ENCODE peak calls at places on chromosomes 5 and 9, in eight cellular contexts. One of them, this sample, is unnamed.

GRCh38 chr9:89676281-89676680 is 71.5 kb downstream of the GADD45G start:
- DNase-seq in heart left ventricle: peak; percentile 89
- DNase-seq in endodermal cell: peak; percentile 36
- DNase-seq in tibial nerve: no peak
- DNase-seq in IMR-90: no peak
- DNase-seq in H9: no peak
- DNase-seq in CD4-positive, alpha-beta T cell: no peak
- DNase-seq in right cardiac atrium: peak; percentile 54
- DNase-seq in this sample: no peak

GRCh38 chr5:126852104-126852531 is 75.2 kb downstream of the LMNB1 start:
- DNase-seq in CD4-positive, alpha-beta T cell: no peak
- DNase-seq in IMR-90: peak; percentile 17
- DNase-seq in endodermal cell: no peak
- DNase-seq in right cardiac atrium: peak; percentile 49
- DNase-seq in H9: no peak
- DNase-seq in tibial nerve: no peak
- DNase-seq in heart left ventricle: no peak
- DNase-seq in this sample: no peak

GRCh38 chr5:95759634-95760033 is 28.5 kb downstream of the RHOBTB3 start:
- DNase-seq in CD4-positive, alpha-beta T cell: no peak
- DNase-seq in IMR-90: peak; percentile 64
- DNase-seq in endodermal cell: no peak
- DNase-seq in tibial nerve: no peak
- DNase-seq in heart left ventricle: no peak
- DNase-seq in H9: no peak
- DNase-seq in right cardiac atrium: no peak
- DNase-seq in this sample: no peak

GRCh38 chr5:87394407-87394806 is 18.3 kb downstream of the CCNH start:
- DNase-seq in H9: no peak
- DNase-seq in endodermal cell: no peak
- DNase-seq in tibial nerve: no peak
- DNase-seq in CD4-positive, alpha-beta T cell: no peak
- DNase-seq in right cardiac atrium: no peak
- DNase-seq in IMR-90: peak; percentile 83
- DNase-seq in heart left ventricle: no peak
- DNase-seq in this sample: no peak

GRCh38 chr9:4594545-4594944 is 67.5 kb upstream of the PLPP6 start:
- DNase-seq in right cardiac atrium: no peak
- DNase-seq in endodermal cell: no peak
- DNase-seq in heart left ventricle: no peak
- DNase-seq in IMR-90: no peak
- DNase-seq in CD4-positive, alpha-beta T cell: no peak
- DNase-seq in tibial nerve: no peak
- DNase-seq in H9: no peak
- DNase-seq in this sample: no peak

GRCh38 chr9:20662156-20662555 is 21.9 kb upstream of the FOCAD start:
- DNase-seq in right cardiac atrium: no peak
- DNase-seq in tibial nerve: no peak
- DNase-seq in IMR-90: no peak
- DNase-seq in H9: no peak
- DNase-seq in endodermal cell: peak; percentile 47
- DNase-seq in CD4-positive, alpha-beta T cell: no peak
- DNase-seq in heart left ventricle: no peak
- DNase-seq in this sample: no peak

GRCh38 chr5:154190652-154191304 is at the start of gene GALNT10:
- DNase-seq in heart left ventricle: peak; percentile 78
- DNase-seq in H9: peak; percentile 61
- DNase-seq in IMR-90: peak; percentile 66
- DNase-seq in endodermal cell: no peak
- DNase-seq in tibial nerve: no peak
- DNase-seq in right cardiac atrium: peak; percentile 74
- DNase-seq in CD4-positive, alpha-beta T cell: peak; percentile 45
- DNase-seq in this sample: peak; percentile 83

GRCh38 chr5:31023105-31023504 is 170.4 kb upstream of the CDH6 start:
- DNase-seq in heart left ventricle: no peak
- DNase-seq in right cardiac atrium: no peak
- DNase-seq in endodermal cell: no peak
- DNase-seq in H9: no peak
- DNase-seq in tibial nerve: no peak
- DNase-seq in CD4-positive, alpha-beta T cell: no peak
- DNase-seq in IMR-90: peak; percentile 90
- DNase-seq in this sample: no peak

GRCh38 chr5:180988592-180988991 is at the start of gene BTNL3:
- DNase-seq in tibial nerve: no peak
- DNase-seq in right cardiac atrium: no peak
- DNase-seq in endodermal cell: no peak
- DNase-seq in heart left ventricle: no peak
- DNase-seq in CD4-positive, alpha-beta T cell: no peak
- DNase-seq in H9: no peak
- DNase-seq in IMR-90: no peak
- DNase-seq in this sample: no peak

GRCh38 chr9:35814106-35814840 is 569 bp downstream of the HINT2 start:
- DNase-seq in H9: peak; percentile 85
- DNase-seq in heart left ventricle: peak; percentile 85
- DNase-seq in endodermal cell: peak; percentile 93
- DNase-seq in right cardiac atrium: peak; percentile 81
- DNase-seq in tibial nerve: peak; percentile 56
- DNase-seq in CD4-positive, alpha-beta T cell: no peak
- DNase-seq in IMR-90: peak; percentile 41
- DNase-seq in this sample: peak; percentile 74

GRCh38 chr5:60613826-60614225 is 86.1 kb downstream of the DEPDC1B start:
- DNase-seq in IMR-90: no peak
- DNase-seq in H9: no peak
- DNase-seq in endodermal cell: no peak
- DNase-seq in tibial nerve: no peak
- DNase-seq in right cardiac atrium: no peak
- DNase-seq in CD4-positive, alpha-beta T cell: no peak
- DNase-seq in heart left ventricle: no peak
- DNase-seq in this sample: no peak

GRCh38 chr9:129656795-129657390 is 8.6 kb upstream of the PRRX2 start:
- DNase-seq in H9: no peak
- DNase-seq in CD4-positive, alpha-beta T cell: no peak
- DNase-seq in tibial nerve: no peak
- DNase-seq in right cardiac atrium: no peak
- DNase-seq in IMR-90: peak; percentile 85
- DNase-seq in endodermal cell: no peak
- DNase-seq in heart left ventricle: no peak
- DNase-seq in this sample: no peak

GRCh38 chr5:76607353-76607871 is 15.8 kb downstream of the F2RL2 start:
- DNase-seq in heart left ventricle: no peak
- DNase-seq in IMR-90: peak; percentile 52
- DNase-seq in H9: no peak
- DNase-seq in right cardiac atrium: no peak
- DNase-seq in tibial nerve: no peak
- DNase-seq in CD4-positive, alpha-beta T cell: no peak
- DNase-seq in endodermal cell: no peak
- DNase-seq in this sample: no peak

DNA sequence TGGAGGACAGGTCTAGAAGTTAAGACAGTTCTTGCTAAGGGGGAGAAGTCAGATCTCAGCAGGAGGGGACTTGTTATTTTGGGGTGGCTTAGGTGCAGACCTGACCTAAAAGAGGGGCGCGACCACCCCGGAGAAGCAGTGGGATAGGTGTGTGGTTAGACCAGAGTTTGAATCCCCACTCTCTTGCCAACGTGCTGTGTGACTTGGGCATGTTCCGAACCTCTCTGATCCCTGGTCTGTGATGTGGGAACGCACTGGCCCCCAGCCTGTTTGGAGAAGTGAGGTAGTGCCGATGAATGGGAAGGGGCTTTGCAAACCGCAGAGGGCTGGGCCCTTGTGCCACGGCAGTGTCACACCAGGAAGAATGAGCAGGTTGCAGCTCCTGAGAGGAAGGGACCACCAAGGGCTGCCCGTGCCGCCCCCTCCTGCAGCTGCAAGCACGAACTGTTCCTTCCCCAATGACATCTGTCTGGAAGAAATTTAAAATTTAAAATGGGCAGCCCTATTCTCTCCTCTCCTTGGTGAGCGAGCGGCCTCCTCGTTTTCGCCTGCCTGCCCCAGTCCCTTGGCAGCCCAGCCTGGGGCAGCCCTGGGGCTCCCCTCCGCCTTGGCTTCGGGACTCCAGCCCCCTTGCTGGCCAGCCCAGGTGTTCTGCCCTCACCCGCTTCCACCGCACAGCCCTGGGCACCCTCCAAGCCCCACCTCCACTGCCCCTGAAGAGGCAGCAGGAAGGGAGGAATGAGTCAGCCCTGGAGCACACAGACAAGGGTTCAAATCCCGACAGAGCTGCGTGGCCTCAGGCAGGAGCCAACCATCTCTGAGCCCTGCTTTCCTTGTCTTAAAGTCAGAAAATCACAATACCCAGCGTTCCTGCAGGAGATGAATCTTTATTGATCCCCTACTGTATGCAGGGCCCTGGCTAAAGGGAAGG is 1.6 kb downstream of the FIBCD1 start:
- DNase-seq in right cardiac atrium: no peak
- DNase-seq in H9: no peak
- DNase-seq in IMR-90: no peak
- DNase-seq in heart left ventricle: no peak
- DNase-seq in CD4-positive, alpha-beta T cell: no peak
- DNase-seq in tibial nerve: no peak
- DNase-seq in endodermal cell: peak; percentile 49
- DNase-seq in this sample: no peak
- H3K27me3 ChIP-seq in right cardiac atrium: no peaks in the 10 kb centered on the region
- H3K27me3 ChIP-seq in H9: peaks cover 13% of the 10 kb centered on the region
- H3K27me3 ChIP-seq in IMR-90: peaks cover 23% of the 10 kb centered on the region
- H3K27me3 ChIP-seq in heart left ventricle: peaks cover 56% of the 10 kb centered on the region
- H3K27me3 ChIP-seq in CD4-positive, alpha-beta T cell: peaks cover 80% of the 10 kb centered on the region
- H3K27me3 ChIP-seq in tibial nerve: peaks cover 95% of the 10 kb centered on the region
- H3K27me3 ChIP-seq in endodermal cell: peaks cover 56% of the 10 kb centered on the region
- H3K27me3 ChIP-seq in this sample: peaks cover 11% of the 10 kb centered on the region

GRCh38 chr9:125884196-125884595 is 137.0 kb downstream of the PBX3 start:
- DNase-seq in tibial nerve: no peak
- DNase-seq in endodermal cell: no peak
- DNase-seq in right cardiac atrium: no peak
- DNase-seq in CD4-positive, alpha-beta T cell: no peak
- DNase-seq in IMR-90: no peak
- DNase-seq in H9: no peak
- DNase-seq in heart left ventricle: no peak
- DNase-seq in this sample: no peak
- H3K27me3 ChIP-seq in tibial nerve: no peaks in the 10 kb centered on the region
- H3K27me3 ChIP-seq in endodermal cell: no peaks in the 10 kb centered on the region
- H3K27me3 ChIP-seq in right cardiac atrium: no peaks in the 10 kb centered on the region
- H3K27me3 ChIP-seq in CD4-positive, alpha-beta T cell: peaks cover 2% of the 10 kb centered on the region
- H3K27me3 ChIP-seq in IMR-90: no peaks in the 10 kb centered on the region
- H3K27me3 ChIP-seq in H9: no peaks in the 10 kb centered on the region
- H3K27me3 ChIP-seq in heart left ventricle: no peaks in the 10 kb centered on the region
- H3K27me3 ChIP-seq in this sample: no peaks in the 10 kb centered on the region

GRCh38 chr9:136798708-136799078 is 2.6 kb downstream of the CCDC183 start:
- DNase-seq in CD4-positive, alpha-beta T cell: no peak
- DNase-seq in endodermal cell: no peak
- DNase-seq in tibial nerve: no peak
- DNase-seq in right cardiac atrium: no peak
- DNase-seq in IMR-90: no peak
- DNase-seq in heart left ventricle: no peak
- DNase-seq in H9: no peak
- DNase-seq in this sample: no peak

GRCh38 chr9:136796238-136796774 is at the start of gene CCDC183:
- DNase-seq in CD4-positive, alpha-beta T cell: no peak
- DNase-seq in endodermal cell: no peak
- DNase-seq in tibial nerve: no peak
- DNase-seq in heart left ventricle: no peak
- DNase-seq in H9: no peak
- DNase-seq in right cardiac atrium: no peak
- DNase-seq in IMR-90: no peak
- DNase-seq in this sample: no peak

GRCh38 chr9:136802321-136802720 is 5.4 kb upstream of the RABL6 start:
- DNase-seq in CD4-positive, alpha-beta T cell: no peak
- DNase-seq in endodermal cell: no peak
- DNase-seq in H9: no peak
- DNase-seq in IMR-90: no peak
- DNase-seq in right cardiac atrium: no peak
- DNase-seq in heart left ventricle: no peak
- DNase-seq in tibial nerve: no peak
- DNase-seq in this sample: no peak

GRCh38 chr9:136799854-136800657 is 3.9 kb downstream of the CCDC183 start:
- DNase-seq in tibial nerve: peak; percentile 32
- DNase-seq in H9: peak; percentile 94
- DNase-seq in IMR-90: peak; percentile 24
- DNase-seq in right cardiac atrium: peak; percentile 82
- DNase-seq in endodermal cell: peak; percentile 98
- DNase-seq in CD4-positive, alpha-beta T cell: peak; percentile 91
- DNase-seq in heart left ventricle: peak; percentile 92
- DNase-seq in this sample: peak; percentile 85

DNA sequence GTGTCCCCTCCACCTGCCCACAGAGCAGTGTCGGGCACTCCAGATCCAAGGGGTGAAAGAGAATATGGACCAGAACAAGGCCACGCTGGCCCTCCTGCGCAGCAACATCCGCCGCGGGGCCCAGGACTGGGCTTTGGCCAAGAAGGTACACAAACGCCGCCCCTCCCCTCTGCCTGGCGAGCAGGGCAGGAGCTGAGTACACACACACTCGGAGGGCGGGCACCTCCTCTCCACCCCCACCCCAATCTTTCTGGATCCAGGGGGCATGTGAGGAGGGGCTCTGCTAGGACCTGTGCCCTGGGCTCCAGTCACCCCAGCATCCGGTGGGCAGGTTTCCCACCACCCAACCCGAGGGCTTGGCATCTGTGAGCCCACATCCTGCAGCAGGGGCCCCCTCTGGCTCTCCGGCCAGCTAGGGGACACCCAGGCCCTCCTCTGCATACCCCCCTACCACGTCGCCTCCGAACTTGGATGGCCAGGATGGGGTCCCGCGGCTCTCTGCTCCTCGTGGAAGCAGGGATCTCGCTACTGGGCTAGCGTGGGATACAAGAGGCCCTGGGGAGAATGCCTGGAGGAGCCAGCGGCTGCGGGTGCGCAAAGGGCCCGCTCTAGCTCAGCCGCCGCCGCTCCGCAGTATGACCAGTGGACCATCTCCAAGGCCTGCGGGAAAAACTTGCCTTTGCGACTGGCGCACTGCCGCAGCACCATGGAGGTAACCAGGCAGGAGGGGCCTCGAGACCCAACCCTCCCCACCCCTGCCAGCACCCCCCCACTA is 3.1 kb downstream of the CCDC183 start:
- DNase-seq in H9: no peak
- DNase-seq in tibial nerve: no peak
- DNase-seq in right cardiac atrium: no peak
- DNase-seq in endodermal cell: no peak
- DNase-seq in heart left ventricle: no peak
- DNase-seq in CD4-positive, alpha-beta T cell: no peak
- DNase-seq in IMR-90: no peak
- DNase-seq in this sample: no peak
- H3K27me3 ChIP-seq in H9: no peaks in the 10 kb centered on the region
- H3K27me3 ChIP-seq in tibial nerve: peaks cover 64% of the 10 kb centered on the region
- H3K27me3 ChIP-seq in right cardiac atrium: no peaks in the 10 kb centered on the region
- H3K27me3 ChIP-seq in endodermal cell: no peaks in the 10 kb centered on the region
- H3K27me3 ChIP-seq in heart left ventricle: peaks cover 13% of the 10 kb centered on the region
- H3K27me3 ChIP-seq in CD4-positive, alpha-beta T cell: no peaks in the 10 kb centered on the region
- H3K27me3 ChIP-seq in IMR-90: peaks cover 37% of the 10 kb centered on the region
- H3K27me3 ChIP-seq in this sample: peaks cover 2% of the 10 kb centered on the region

DNA sequence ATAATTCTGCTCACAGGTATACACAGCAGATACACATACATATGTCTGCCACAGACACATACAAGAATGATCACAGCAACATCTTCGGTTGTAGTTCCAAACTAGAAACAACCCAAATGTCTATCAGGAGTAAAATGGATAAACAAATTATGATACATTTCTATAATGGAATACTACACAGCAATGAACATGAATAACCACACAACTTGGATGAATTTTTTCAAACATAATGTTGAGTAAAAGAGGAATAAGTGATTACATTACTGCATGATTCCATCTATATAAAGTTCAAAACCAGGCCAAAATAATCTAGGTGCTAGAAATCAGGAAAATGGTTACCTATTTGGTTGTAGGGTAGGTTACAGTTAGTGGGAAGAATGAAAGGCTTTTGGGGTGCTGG is 4.6 kb upstream of the EGFLAM start:
- DNase-seq in right cardiac atrium: no peak
- DNase-seq in heart left ventricle: no peak
- DNase-seq in H9: no peak
- DNase-seq in IMR-90: no peak
- DNase-seq in endodermal cell: no peak
- DNase-seq in tibial nerve: no peak
- DNase-seq in CD4-positive, alpha-beta T cell: no peak
- DNase-seq in this sample: no peak
- H3K27me3 ChIP-seq in right cardiac atrium: no peaks in the 10 kb centered on the region
- H3K27me3 ChIP-seq in heart left ventricle: peaks cover 19% of the 10 kb centered on the region
- H3K27me3 ChIP-seq in H9: peaks cover 22% of the 10 kb centered on the region
- H3K27me3 ChIP-seq in IMR-90: peaks cover 35% of the 10 kb centered on the region
- H3K27me3 ChIP-seq in endodermal cell: peaks cover 47% of the 10 kb centered on the region
- H3K27me3 ChIP-seq in tibial nerve: peaks cover 24% of the 10 kb centered on the region
- H3K27me3 ChIP-seq in CD4-positive, alpha-beta T cell: peaks cover 32% of the 10 kb centered on the region
- H3K27me3 ChIP-seq in this sample: no peaks in the 10 kb centered on the region